ENCODE peak calls at places on chromosomes 3 and 15, in eight cellular contexts. Y is GM23338, H is HCT116, T is Panc1, X is K562, N is SK-N-SH, K is GM12878, R is HepG2. U is an unnamed sample.

GRCh38 chr3:71197841-71198565 is 385.5 kb downstream of the FOXP1 start:
- DNase-seq in Y (no peak), H (no peak), T (no peak), X (no peak), N (no peak), K (no peak), R (no peak), U (no peak)

GRCh38 chr15:33601461-33601860 is 290.7 kb downstream of the RYR3 start:
- DNase-seq in Y (no peak), H (no peak), T (no peak), X (no peak), N (no peak), K (no peak), R (no peak), U (no peak)

GRCh38 chr15:68819451-68820204 is 1.1 kb downstream of the ANP32A start:
- DNase-seq in Y (peak), H (no peak), T (no peak), X (no peak), N (peak), K (no peak), R (peak), U (peak)

GRCh38 chr3:30508319-30508718 is 98.1 kb upstream of the TGFBR2 start:
- DNase-seq in Y (no peak), H (no peak), T (no peak), X (no peak), N (no peak), K (no peak), R (no peak), U (no peak)

GRCh38 chr15:85743392-85744045 is 51.2 kb downstream of the KLHL25 start:
- DNase-seq in Y (no peak), H (no peak), T (no peak), X (no peak), N (no peak), K (no peak), R (no peak), U (no peak)

GRCh38 chr3:167650459-167650858 is 3.3 kb downstream of the WDR49 start:
- DNase-seq in Y (no peak), H (no peak), T (no peak), X (no peak), N (no peak), K (no peak), R (no peak), U (no peak)

GRCh38 chr3:7518471-7518870 is 657.6 kb downstream of the GRM7 start:
- DNase-seq in Y (no peak), H (no peak), T (no peak), X (no peak), N (peak), K (no peak), R (no peak), U (no peak)

GRCh38 chr3:139005356-139005993 is 593 bp downstream of the PRR23A start:
- DNase-seq in Y (no peak), H (no peak), T (no peak), X (no peak), N (no peak), K (no peak), R (no peak), U (no peak)

GRCh38 chr3:54527953-54528352 is 399.9 kb downstream of the LRTM1 start:
- DNase-seq in Y (no peak), H (no peak), T (no peak), X (no peak), N (no peak), K (no peak), R (no peak), U (no peak)

GRCh38 chr3:148319161-148319915 is 378.4 kb upstream of the AGTR1 start:
- DNase-seq in Y (no peak), H (no peak), T (no peak), X (no peak), N (no peak), K (peak), R (no peak), U (peak)

GRCh38 chr3:113261996-113262665 is 50.8 kb downstream of the BOC start:
- DNase-seq in Y (no peak), H (no peak), T (no peak), X (no peak), N (no peak), K (no peak), R (peak), U (no peak)

GRCh38 chr3:49657208-49657915 is 16.8 kb upstream of the APEH start:
- DNase-seq in Y (no peak), H (no peak), T (no peak), X (no peak), N (no peak), K (no peak), R (no peak), U (no peak)

GRCh38 chr15:70171224-70171886 is 73.6 kb upstream of the TLE3 start:
- DNase-seq in Y (no peak), H (no peak), T (no peak), X (peak), N (peak), K (no peak), R (no peak), U (no peak)
- TF ChIP-seq REST in Y (no peak), H (no peak), T (no peak), X (no peak), N (no peak), K (no peak), R (no peak), U (no peak)

GRCh38 chr15:90149609-90150340 is 47.5 kb upstream of the IDH2 start:
- DNase-seq in Y (no peak), H (no peak), T (no peak), X (no peak), N (no peak), K (no peak), R (no peak), U (no peak)

GRCh38 chr15:90154246-90154645 is 46.9 kb upstream of the SEMA4B start:
- DNase-seq in Y (no peak), H (no peak), T (no peak), X (no peak), N (no peak), K (no peak), R (no peak), U (no peak)

GRCh38 chr15:90153658-90154057 is 47.5 kb upstream of the SEMA4B start:
- DNase-seq in Y (no peak), H (no peak), T (no peak), X (no peak), N (no peak), K (no peak), R (no peak), U (no peak)

GRCh38 chr15:90154861-90155626 is 46.1 kb upstream of the SEMA4B start:
- DNase-seq in Y (no peak), H (no peak), T (peak), X (peak), N (peak), K (no peak), R (peak), U (peak)

GRCh38 chr15:90151989-90152645 is 49.0 kb upstream of the SEMA4B start:
- DNase-seq in Y (peak), H (no peak), T (no peak), X (no peak), N (no peak), K (no peak), R (no peak), U (no peak)
- TF ChIP-seq POLR2AphosphoS5 in Y (peak), H (no peak), T (no peak), X (no peak), N (no peak), K (no peak), R (no peak), U (no peak)

GRCh38 chr15:74626336-74626735 is 10.7 kb downstream of the CLK3 start:
- DNase-seq in Y (no peak), H (no peak), T (no peak), X (no peak), N (no peak), K (no peak), R (no peak), U (no peak)
- TF ChIP-seq REST in Y (no peak), H (no peak), T (no peak), X (no peak), N (no peak), K (no peak), R (no peak), U (no peak)

DNA sequence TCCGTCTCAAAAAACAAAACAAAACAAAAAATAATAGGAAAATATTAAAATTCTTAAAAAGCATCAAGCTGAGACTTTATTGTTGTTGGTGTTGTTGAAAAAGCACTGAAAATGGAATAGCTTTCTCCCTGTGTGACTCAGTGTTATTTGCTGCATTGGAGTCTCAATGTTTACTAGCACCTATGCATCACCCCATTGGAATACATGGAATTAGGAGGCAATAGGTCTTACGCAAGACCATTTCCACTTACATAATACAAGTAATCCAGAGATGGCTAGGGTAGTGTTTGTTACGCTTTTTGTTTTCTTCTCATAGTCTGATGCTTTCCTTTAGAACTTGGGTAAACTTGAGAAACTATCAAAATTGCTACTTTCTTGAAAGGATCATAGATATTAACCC is 15.2 kb downstream of the GXYLT2 start:
- DNase-seq in Y (no peak), H (no peak), T (peak), X (no peak), N (no peak), K (no peak), R (peak), U (no peak)
- TF ChIP-seq POLR2AphosphoS5 in Y (no peak), H (no peak), T (no peak), X (no peak), N (no peak), K (no peak), R (no peak), U (no peak)

GRCh38 chr15:70151008-70151407 is 53.3 kb upstream of the TLE3 start:
- DNase-seq in Y (no peak), H (no peak), T (no peak), X (no peak), N (no peak), K (no peak), R (no peak), U (no peak)

GRCh38 chr15:70151441-70151840 is 53.7 kb upstream of the TLE3 start:
- DNase-seq in Y (no peak), H (no peak), T (no peak), X (no peak), N (no peak), K (no peak), R (no peak), U (no peak)

GRCh38 chr15:70147778-70148177 is 50.1 kb upstream of the TLE3 start:
- DNase-seq in Y (no peak), H (no peak), T (no peak), X (no peak), N (no peak), K (no peak), R (no peak), U (no peak)

GRCh38 chr15:70150405-70150747 is 52.7 kb upstream of the TLE3 start:
- DNase-seq in Y (no peak), H (no peak), T (no peak), X (no peak), N (no peak), K (no peak), R (no peak), U (no peak)

GRCh38 chr15:70149667-70150404 is 52.1 kb upstream of the TLE3 start:
- DNase-seq in Y (no peak), H (no peak), T (no peak), X (peak), N (no peak), K (no peak), R (no peak), U (no peak)
- TF ChIP-seq REST in Y (no peak), H (no peak), T (no peak), X (no peak), N (no peak), K (no peak), R (no peak), U (no peak)

GRCh38 chr3:11794927-11795326 is 51.8 kb downstream of the TAMM41 start:
- DNase-seq in Y (no peak), H (no peak), T (no peak), X (no peak), N (no peak), K (no peak), R (no peak), U (no peak)
- TF ChIP-seq POLR2AphosphoS5 in Y (no peak), H (no peak), T (no peak), X (no peak), N (no peak), K (no peak), R (no peak), U (no peak)